ENCODE peak calls at places on chromosome 1, in ten cellular contexts. E, O, X, Z, L, S, M, B, J and H are unnamed samples.
A peak's percentile ranks its signal among the peaks of the same experiment; 100 is the strongest.

GRCh38 chr1:101357444-101357986 is 120.7 kb downstream of the S1PR1 start:
- DNase-seq in E (peak; percentile 78), O (peak; percentile 82), X (peak; percentile 77), Z (peak; percentile 44), L (peak; percentile 69), S (no peak), M (peak; percentile 51), B (peak; percentile 59), J (peak; percentile 80), H (peak; percentile 63)

GRCh38 chr1:235107368-235108184 is 21.1 kb downstream of the TOMM20 start:
- DNase-seq in E (no peak), O (no peak), X (no peak), Z (no peak), L (no peak), S (no peak), M (no peak), B (no peak), J (no peak), H (peak; percentile 28)

GRCh38 chr1:74596770-74597169 is 76.8 kb downstream of the ERICH3 start:
- DNase-seq in E (no peak), O (no peak), X (no peak), Z (no peak), L (no peak), S (no peak), M (no peak), B (no peak), J (no peak), H (no peak)

GRCh38 chr1:66623812-66624211 is 89.9 kb downstream of the SGIP1 start:
- DNase-seq in E (no peak), O (peak; percentile 72), X (no peak), Z (no peak), L (no peak), S (no peak), M (no peak), B (peak; percentile 32), J (no peak), H (no peak)

GRCh38 chr1:170460379-170460778 is 71.6 kb upstream of the GORAB start:
- DNase-seq in E (no peak), O (no peak), X (no peak), Z (no peak), L (no peak), S (no peak), M (no peak), B (no peak), J (no peak), H (no peak)

GRCh38 chr1:181094813-181095212 is 6.3 kb downstream of the IER5 start:
- DNase-seq in E (peak; percentile 41), O (peak; percentile 98), X (no peak), Z (peak; percentile 76), L (no peak), S (no peak), M (no peak), B (peak; percentile 79), J (peak; percentile 68), H (no peak)

GRCh38 chr1:65209005-65209885 is 61.2 kb downstream of the AK4 start:
- DNase-seq in E (peak; percentile 46), O (peak; percentile 67), X (no peak), Z (peak; percentile 39), L (peak; percentile 52), S (no peak), M (peak; percentile 62), B (peak; percentile 19), J (peak; percentile 55), H (no peak)

GRCh38 chr1:245873883-245874671 is 633.0 kb downstream of the SMYD3 start:
- DNase-seq in E (no peak), O (peak; percentile 76), X (no peak), Z (no peak), L (no peak), S (no peak), M (no peak), B (peak; percentile 41), J (no peak), H (no peak)

GRCh38 chr1:194056169-194056568 is 869.8 kb upstream of the B3GALT2 start:
- DNase-seq in E (no peak), O (no peak), X (peak; percentile 34), Z (no peak), L (no peak), S (no peak), M (no peak), B (no peak), J (no peak), H (no peak)

GRCh38 chr1:232876506-232877360 is 71.5 kb downstream of the MAP10 start:
- DNase-seq in E (no peak), O (no peak), X (no peak), Z (no peak), L (no peak), S (no peak), M (no peak), B (no peak), J (no peak), H (no peak)

GRCh38 chr1:10057305-10057704 is 24.5 kb downstream of the UBE4B start:
- DNase-seq in E (no peak), O (peak; percentile 58), X (no peak), Z (no peak), L (no peak), S (peak; percentile 66), M (no peak), B (no peak), J (no peak), H (no peak)

GRCh38 chr1:203028784-203029553 is 2.7 kb downstream of the PPFIA4 start:
- DNase-seq in E (peak; percentile 36), O (no peak), X (no peak), Z (no peak), L (no peak), S (no peak), M (no peak), B (no peak), J (no peak), H (peak; percentile 62)

GRCh38 chr1:34070201-34070836 is 94.7 kb downstream of the CSMD2 start:
- DNase-seq in E (peak; percentile 45), O (no peak), X (no peak), Z (no peak), L (no peak), S (no peak), M (no peak), B (no peak), J (no peak), H (no peak)

GRCh38 chr1:230431517-230431916 is 5.4 kb upstream of the PGBD5 start:
- DNase-seq in E (no peak), O (no peak), X (no peak), Z (no peak), L (no peak), S (no peak), M (no peak), B (no peak), J (no peak), H (no peak)

GRCh38 chr1:181676269-181676668 is 193.0 kb downstream of the CACNA1E start:
- DNase-seq in E (peak; percentile 35), O (peak; percentile 22), X (no peak), Z (peak; percentile 9), L (peak; percentile 45), S (no peak), M (peak; percentile 41), B (no peak), J (peak; percentile 54), H (no peak)

DNA sequence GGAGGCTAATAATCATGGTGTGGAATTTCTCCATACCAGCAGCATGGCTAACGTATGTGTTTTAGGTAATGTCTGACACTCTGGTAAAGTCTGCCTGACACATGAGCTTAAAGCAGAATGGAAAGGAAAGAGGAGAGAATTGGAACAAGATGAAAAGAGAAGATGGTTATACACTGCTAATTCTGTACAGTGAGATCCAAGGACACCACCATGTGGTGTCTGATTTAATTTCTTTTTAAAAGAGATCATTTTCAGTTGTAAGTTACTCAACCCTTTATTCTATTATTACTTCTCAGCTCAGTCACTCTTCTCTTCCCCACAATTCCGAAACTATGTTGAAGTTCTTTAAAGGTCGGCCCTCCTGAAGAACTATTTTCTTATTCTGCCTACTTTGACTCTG is 15.6 kb downstream of the PRKAB2 start:
- DNase-seq in E (no peak), O (no peak), X (no peak), Z (no peak), L (no peak), S (no peak), M (no peak), B (no peak), J (no peak), H (no peak)
- TF ChIP-seq CTCF in E (no peak), O (no peak), X (no peak), Z (no peak), L (no peak), S (no peak), M (no peak), B (no peak), J (no peak), H (no peak)

GRCh38 chr1:183417691-183418491 is at the start of gene NMNAT2:
- DNase-seq in E (peak; percentile 85), O (peak; percentile 14), X (no peak), Z (peak; percentile 9), L (peak; percentile 64), S (no peak), M (peak; percentile 36), B (peak; percentile 18), J (peak; percentile 55), H (no peak)
- H3K4me3 ChIP-seq in E (peak within 1 kb of the TSS; percentile 50), O (peak within 1 kb of the TSS; percentile 44), X (peak within 1 kb of the TSS; percentile 21), Z (peak within 1 kb of the TSS; percentile 42), L (peak within 1 kb of the TSS; percentile 68), S (peak within 1 kb of the TSS; percentile 8), M (peak within 1 kb of the TSS; percentile 54), B (peak within 1 kb of the TSS; percentile 20), J (peak within 1 kb of the TSS; percentile 59), H (peak within 1 kb of the TSS; percentile 55)

GRCh38 chr1:15098366-15099125 is 55.0 kb upstream of the TMEM51 start:
- DNase-seq in E (no peak), O (no peak), X (no peak), Z (no peak), L (no peak), S (no peak), M (no peak), B (no peak), J (no peak), H (no peak)

GRCh38 chr1:15101112-15101760 is 52.3 kb upstream of the TMEM51 start:
- DNase-seq in E (no peak), O (no peak), X (no peak), Z (no peak), L (no peak), S (no peak), M (no peak), B (no peak), J (no peak), H (no peak)

GRCh38 chr1:15101801-15102200 is 51.7 kb upstream of the TMEM51 start:
- DNase-seq in E (no peak), O (no peak), X (no peak), Z (no peak), L (no peak), S (no peak), M (no peak), B (no peak), J (no peak), H (no peak)

GRCh38 chr1:15099441-15100137 is 54.0 kb upstream of the TMEM51 start:
- DNase-seq in E (no peak), O (no peak), X (no peak), Z (no peak), L (no peak), S (no peak), M (no peak), B (no peak), J (no peak), H (no peak)

GRCh38 chr1:15100369-15101111 is 53.0 kb upstream of the TMEM51 start:
- DNase-seq in E (peak; percentile 60), O (peak; percentile 40), X (peak; percentile 33), Z (no peak), L (peak; percentile 72), S (no peak), M (peak; percentile 38), B (peak; percentile 14), J (peak; percentile 75), H (no peak)
- TF ChIP-seq CTCF in E (peak; percentile 86), O (peak; percentile 93), X (peak; percentile 69), Z (peak; percentile 75), L (peak; percentile 82), S (peak; percentile 92), M (peak; percentile 68), B (peak; percentile 94), J (peak; percentile 94), H (peak; percentile 72)

GRCh38 chr1:56448529-56448928 is 130.8 kb downstream of the PLPP3 start:
- DNase-seq in E (no peak), O (no peak), X (no peak), Z (no peak), L (no peak), S (no peak), M (no peak), B (no peak), J (no peak), H (no peak)
- H3K4me3 ChIP-seq in E (no peak overlapping the region), O (no peak overlapping the region), X (no peak overlapping the region), Z (no peak overlapping the region), L (no peak overlapping the region), S (no peak overlapping the region), M (no peak overlapping the region), B (no peak overlapping the region), J (no peak overlapping the region), H (no peak overlapping the region)